ENCODE peak calls at places on chromosomes 1 and 21, in six cellular contexts. E is A549, W is A673, M is psoas muscle, K is body of pancreas, F is fibroblast of villous mesenchyme. Q is an unnamed sample.

GRCh38 chr1:212030936-212031528 is 4.3 kb downstream of the INTS7 start:
- DNase-seq in M (no peak), K (no peak), W (peak; percentile 58), E (peak; percentile 67), F (peak; percentile 82), Q (no peak)

GRCh38 chr1:168879906-168880734 is 151.1 kb upstream of the DPT start:
- DNase-seq in M (peak; percentile 62), F (peak; percentile 40), K (peak; percentile 19), W (no peak), E (no peak), Q (no peak)

GRCh38 chr1:61084560-61084991 is 2.2 kb downstream of the NFIA start:
- DNase-seq in F (peak; percentile 29), E (no peak), M (no peak), W (peak; percentile 49), K (no peak), Q (no peak)

GRCh38 chr1:159826436-159827101 is at the start of gene SLAMF8:
- DNase-seq in E (no peak), F (peak; percentile 20), W (no peak), M (no peak), K (no peak), Q (no peak)

GRCh38 chr1:36321119-36321951 is 2.1 kb downstream of the EVA1B start:
- DNase-seq in F (peak; percentile 99), W (no peak), M (peak; percentile 88), K (peak; percentile 56), E (peak; percentile 25), Q (peak; percentile 47)

GRCh38 chr1:199585392-199585791 is 442.1 kb upstream of the NR5A2 start:
- DNase-seq in M (no peak), E (no peak), K (no peak), W (no peak), F (no peak), Q (no peak)

GRCh38 chr1:3483801-3484444 is 29.5 kb downstream of the ARHGEF16 start:
- DNase-seq in E (peak; percentile 25), M (peak; percentile 71), F (peak; percentile 20), K (peak; percentile 62), W (peak; percentile 53), Q (peak; percentile 80)

GRCh38 chr1:223741861-223742260 is 29.5 kb downstream of the CAPN2 start:
- DNase-seq in E (no peak), W (no peak), F (no peak), M (no peak), K (no peak), Q (no peak)

GRCh38 chr21:25639922-25640670 is 1.0 kb downstream of the JAM2 start:
- DNase-seq in M (peak; percentile 65), E (no peak), K (peak; percentile 15), W (peak; percentile 18), F (peak; percentile 10), Q (peak; percentile 39)

GRCh38 chr1:5976231-5976630 is 16.0 kb downstream of the NPHP4 start:
- DNase-seq in E (no peak), W (no peak), F (no peak), K (no peak), M (peak; percentile 35), Q (no peak)

GRCh38 chr1:63368131-63368530 is 704 bp downstream of the ALG6 start:
- DNase-seq in K (no peak), M (no peak), E (no peak), F (no peak), W (peak; percentile 21), Q (no peak)

GRCh38 chr1:216944864-216945505 is 221.8 kb upstream of the ESRRG start:
- DNase-seq in F (no peak), M (no peak), W (no peak), K (no peak), E (no peak), Q (no peak)

GRCh38 chr1:232211149-232211548 is 418.8 kb downstream of the SIPA1L2 start:
- DNase-seq in W (peak; percentile 24), E (peak; percentile 16), M (no peak), K (no peak), F (no peak), Q (peak; percentile 13)

GRCh38 chr1:235341334-235341733 is 13.0 kb downstream of the GGPS1 start:
- DNase-seq in E (no peak), F (no peak), W (no peak), K (no peak), M (no peak), Q (no peak)

DNA sequence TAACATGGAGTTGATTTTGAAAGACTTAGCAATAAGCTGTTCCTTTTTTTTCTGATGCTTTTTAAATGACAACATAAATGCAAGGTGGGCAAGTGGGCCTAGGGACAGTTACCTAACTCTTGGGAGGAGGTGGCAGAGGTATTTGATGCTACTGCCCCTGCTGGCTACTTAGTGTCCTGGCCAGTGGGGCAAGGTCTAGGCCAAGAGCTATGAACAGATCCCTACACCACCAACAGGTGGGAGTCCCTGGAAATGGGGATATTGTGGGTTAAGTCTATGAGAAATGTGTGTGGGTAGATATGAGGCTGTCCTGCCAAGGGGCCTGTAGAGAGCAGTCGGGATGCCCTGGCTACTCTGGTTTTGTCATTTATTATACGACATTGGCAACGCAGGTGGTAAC is 31.3 kb upstream of the B3GALT5 start:
- DNase-seq in E (peak; percentile 1), W (no peak), K (no peak), F (no peak), M (no peak), Q (no peak)
- TF ChIP-seq CTCF in E (no peak), W (no peak), K (no peak), F (no peak), M (no peak), Q (no peak)

DNA sequence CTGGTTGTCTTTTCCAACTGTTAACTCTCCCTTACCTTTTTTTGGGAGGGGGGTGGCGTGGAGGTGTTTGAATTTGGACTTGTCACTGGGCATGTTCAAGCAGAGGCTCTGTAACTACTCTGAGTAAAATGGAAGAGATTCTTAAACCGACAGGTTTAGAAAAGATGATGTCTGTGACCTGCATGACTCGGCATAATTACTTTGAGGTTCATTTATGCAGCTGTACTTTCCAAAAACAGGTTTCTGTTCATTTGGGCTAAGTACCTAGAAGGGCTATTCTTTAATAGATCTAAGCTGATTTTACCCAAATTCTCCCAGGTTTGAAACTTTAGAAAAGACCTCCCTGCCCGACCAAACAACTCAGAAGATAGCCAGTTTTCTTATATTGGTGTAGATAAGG is 80.3 kb downstream of the SLC35A3 start:
- DNase-seq in M (no peak), K (no peak), W (no peak), F (no peak), E (no peak), Q (no peak)
- TF ChIP-seq CTCF in M (no peak), K (no peak), W (no peak), F (no peak), E (no peak), Q (no peak)

GRCh38 chr21:32415999-32416398 is 3.5 kb downstream of the EVA1C start:
- DNase-seq in E (no peak), W (no peak), K (no peak), M (no peak), F (no peak), Q (no peak)

GRCh38 chr21:32413697-32414578 is 1.4 kb downstream of the EVA1C start:
- DNase-seq in F (peak; percentile 75), K (no peak), E (no peak), M (no peak), W (peak; percentile 39), Q (no peak)

GRCh38 chr21:32415451-32415850 is 2.9 kb downstream of the EVA1C start:
- DNase-seq in K (no peak), E (no peak), W (no peak), M (no peak), F (no peak), Q (no peak)

GRCh38 chr21:32412998-32413504 is 545 bp downstream of the EVA1C start:
- DNase-seq in W (peak; percentile 36), M (peak; percentile 68), K (peak; percentile 50), F (peak; percentile 53), E (no peak), Q (no peak)

DNA sequence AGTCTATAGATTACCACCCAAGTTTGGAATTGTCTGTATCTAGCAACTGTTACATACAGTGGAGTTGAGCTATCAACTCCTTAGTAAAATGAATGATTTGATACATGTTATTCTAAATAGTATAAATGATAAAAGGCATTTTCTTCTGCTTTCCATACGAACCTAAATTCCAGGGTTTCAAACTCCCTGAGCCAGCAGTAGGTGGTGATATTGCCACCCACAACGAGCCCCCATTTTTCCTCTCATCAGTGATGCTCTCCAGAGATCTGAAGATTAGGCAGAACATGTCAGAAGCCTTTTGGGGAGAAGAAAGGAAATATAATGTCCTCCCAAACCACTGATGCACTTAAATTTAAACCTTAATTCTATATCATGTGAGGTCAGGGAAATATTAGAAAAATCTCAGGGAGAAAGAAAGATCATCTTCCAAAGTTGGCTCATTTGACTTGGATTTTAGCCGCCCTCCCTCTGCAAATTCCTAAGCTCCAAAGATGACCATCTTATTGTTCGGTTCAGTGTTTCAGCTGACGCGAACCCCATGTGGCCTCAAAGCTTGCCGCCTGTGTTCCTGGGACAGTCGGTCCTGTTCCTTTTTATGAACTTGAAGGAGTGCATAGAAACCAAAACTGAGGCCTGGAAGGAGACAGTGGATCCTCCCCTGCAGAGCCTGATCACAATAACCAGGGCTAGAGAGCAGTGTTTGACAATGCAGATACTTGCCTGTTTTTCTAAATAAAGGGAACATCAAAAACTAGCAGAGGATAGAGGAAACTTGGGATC is 2.3 kb downstream of the EVA1C start:
- DNase-seq in K (no peak), M (no peak), W (peak; percentile 59), E (no peak), F (peak; percentile 82), Q (no peak)
- TF ChIP-seq CTCF in K (no peak), M (no peak), W (peak; percentile 56), E (peak; percentile 50), F (peak; percentile 59), Q (no peak)

DNA sequence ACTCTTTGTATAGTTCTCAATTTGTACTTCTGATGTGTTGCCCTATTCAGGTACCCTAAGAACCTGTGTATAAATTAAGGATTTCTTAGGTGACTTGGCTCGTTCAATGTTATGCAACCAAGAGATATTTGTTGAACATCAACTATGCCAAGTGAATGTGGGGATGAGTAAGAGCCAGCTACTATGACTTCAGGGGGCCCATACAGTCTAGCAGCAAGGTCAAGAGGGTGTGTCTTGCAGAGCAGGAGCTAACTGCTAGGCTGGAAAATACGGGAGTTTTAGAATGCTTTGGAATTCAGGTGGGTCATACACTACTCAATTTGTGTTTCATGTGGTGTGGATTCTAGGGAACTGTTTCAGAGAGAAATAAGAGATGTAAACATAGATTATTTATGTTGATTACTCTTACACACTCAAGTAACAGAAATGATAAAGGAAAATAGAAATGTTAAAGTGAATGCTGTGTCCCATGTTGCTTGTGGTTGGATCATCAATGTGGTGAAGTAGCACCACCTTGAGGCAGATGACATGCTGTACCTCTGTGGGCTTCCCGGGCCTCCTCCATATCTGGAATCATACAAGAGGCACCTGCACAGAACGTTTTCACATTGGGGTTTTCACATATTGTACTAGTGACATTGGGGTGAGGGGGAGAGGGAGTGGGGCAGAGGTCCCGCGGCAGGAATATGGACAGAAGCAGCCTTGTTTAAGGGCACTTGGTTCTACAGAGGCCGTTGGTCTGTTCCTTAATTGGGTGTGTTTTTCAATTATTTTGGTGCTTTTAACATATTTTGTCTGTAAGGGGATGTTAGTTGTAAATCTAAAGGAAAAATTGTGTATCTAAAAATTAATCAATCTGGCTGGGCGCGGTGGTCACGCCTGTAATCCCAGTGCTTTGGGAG is 12.4 kb downstream of the ARPC5 start:
- DNase-seq in M (no peak), K (peak; percentile 50), W (peak; percentile 68), E (peak; percentile 78), F (peak; percentile 64), Q (peak; percentile 49)
- TF ChIP-seq CTCF in M (peak; percentile 62), K (peak; percentile 60), W (peak; percentile 82), E (peak; percentile 71), F (peak; percentile 70), Q (no peak)

GRCh38 chr21:44836666-44837471 is 19.0 kb upstream of the SUMO3 start:
- DNase-seq in M (peak; percentile 45), K (no peak), E (peak; percentile 34), W (no peak), F (peak; percentile 65), Q (no peak)
- TF ChIP-seq CTCF in M (no peak), K (no peak), E (no peak), W (no peak), F (no peak), Q (no peak)

Q was measured in endothelial cell.